ENCODE peak calls at places on chromosomes 7 and 10, in five cellular contexts. U, S, H, A and T are unnamed samples.

GRCh38 chr7:44805950-44806349 is 9.5 kb downstream of the PPIA start:
- DNase-seq in U (no peak), S (no peak), H (no peak), A (no peak), T (no peak)

GRCh38 chr7:77409739-77410545 is 6.2 kb downstream of the GSAP start:
- DNase-seq in U (no peak), S (no peak), H (no peak), A (no peak), T (peak; percentile 42)

GRCh38 chr7:141073641-141074161 is at the start of gene TMEM178B:
- DNase-seq in U (no peak), S (no peak), H (no peak), A (no peak), T (no peak)

GRCh38 chr10:4384254-4384653 is 441.8 kb upstream of the AKR1E2 start:
- DNase-seq in U (no peak), S (no peak), H (no peak), A (no peak), T (no peak)

GRCh38 chr7:37505750-37506353 is 57.2 kb upstream of the ELMO1 start:
- DNase-seq in U (no peak), S (no peak), H (no peak), A (no peak), T (no peak)

GRCh38 chr7:73988197-73988596 is 39.8 kb upstream of the ELN start:
- DNase-seq in U (no peak), S (no peak), H (no peak), A (no peak), T (no peak)

GRCh38 chr7:48255046-48255445 is 83.8 kb downstream of the ABCA13 start:
- DNase-seq in U (no peak), S (no peak), H (peak; percentile 30), A (no peak), T (no peak)

GRCh38 chr7:43509906-43510305 is 73.0 kb upstream of the STK17A start:
- DNase-seq in U (no peak), S (no peak), H (no peak), A (no peak), T (no peak)

GRCh38 chr7:33644489-33644888 is 260.9 kb upstream of the BMPER start:
- DNase-seq in U (no peak), S (no peak), H (no peak), A (no peak), T (no peak)

GRCh38 chr7:155864991-155865690 is 52.9 kb upstream of the SHH start:
- DNase-seq in U (no peak), S (peak; percentile 38), H (no peak), A (no peak), T (peak; percentile 27)

GRCh38 chr7:147251924-147252323 is 1135.3 kb downstream of the CNTNAP2 start:
- DNase-seq in U (no peak), S (no peak), H (no peak), A (no peak), T (no peak)

GRCh38 chr7:28102778-28103177 is 77.8 kb downstream of the JAZF1 start:
- DNase-seq in U (peak; percentile 55), S (peak; percentile 73), H (no peak), A (no peak), T (no peak)

GRCh38 chr10:75845538-75845937 is 414.1 kb downstream of the LRMDA start:
- DNase-seq in U (no peak), S (no peak), H (no peak), A (no peak), T (no peak)

GRCh38 chr10:57986422-57986821 is 281.3 kb downstream of the IPMK start:
- DNase-seq in U (no peak), S (no peak), H (no peak), A (no peak), T (no peak)

GRCh38 chr10:129888784-129889616 is 75.1 kb downstream of the EBF3 start:
- DNase-seq in U (peak; percentile 34), S (no peak), H (peak; percentile 31), A (no peak), T (no peak)

GRCh38 chr10:79413196-79413595 is 32.2 kb downstream of the ZCCHC24 start:
- DNase-seq in U (no peak), S (peak; percentile 73), H (no peak), A (no peak), T (peak; percentile 67)

GRCh38 chr10:79322616-79323566 is 24.4 kb upstream of the PPIF start:
- DNase-seq in U (peak; percentile 20), S (peak; percentile 88), H (peak; percentile 56), A (peak; percentile 89), T (peak; percentile 75)

GRCh38 chr7:33099154-33099940 is 9.9 kb downstream of the RP9 start:
- DNase-seq in U (no peak), S (no peak), H (no peak), A (no peak), T (no peak)

GRCh38 chr7:21113609-21114416 is 314.1 kb upstream of the SP4 start:
- DNase-seq in U (no peak), S (no peak), H (no peak), A (no peak), T (no peak)

GRCh38 chr7:78191475-78192079 is 393.0 kb downstream of the PHTF2 start:
- DNase-seq in U (no peak), S (no peak), H (no peak), A (no peak), T (no peak)

GRCh38 chr7:151579642-151580041 is 59.9 kb upstream of the RHEB start:
- DNase-seq in U (no peak), S (no peak), H (no peak), A (no peak), T (no peak)

GRCh38 chr10:115049318-115049717 is 43.8 kb upstream of the ATRNL1 start:
- DNase-seq in U (no peak), S (no peak), H (no peak), A (no peak), T (no peak)

GRCh38 chr7:80530136-80530535 is 18.3 kb upstream of the GNAT3 start:
- DNase-seq in U (no peak), S (no peak), H (no peak), A (no peak), T (no peak)

GRCh38 chr10:61937631-61938284 is 36.3 kb downstream of the ARID5B start:
- DNase-seq in U (no peak), S (no peak), H (no peak), A (no peak), T (no peak)
- H3K4me3 ChIP-seq in U (no peak overlapping the region), S (no peak overlapping the region), H (no peak overlapping the region), A (peak overlapping the region; percentile 34), T (no peak overlapping the region)

GRCh38 chr10:72089618-72090017 is 1.3 kb upstream of the SPOCK2 start:
- DNase-seq in U (no peak), S (no peak), H (no peak), A (no peak), T (no peak)

GRCh38 chr10:72087969-72088878 is at the start of gene SPOCK2:
- DNase-seq in U (no peak), S (no peak), H (no peak), A (no peak), T (no peak)

GRCh38 chr10:72092171-72092924 is 4.0 kb upstream of the SPOCK2 start:
- DNase-seq in U (no peak), S (no peak), H (no peak), A (no peak), T (no peak)

GRCh38 chr10:72088879-72089585 is 681 bp upstream of the SPOCK2 start:
- DNase-seq in U (no peak), S (no peak), H (no peak), A (no peak), T (no peak)

GRCh38 chr10:72090326-72090725 is 2.0 kb upstream of the SPOCK2 start:
- DNase-seq in U (no peak), S (no peak), H (no peak), A (no peak), T (no peak)
- H3K27me3 ChIP-seq in U (peaks cover 8% of the 10 kb centered on the region), S (peaks cover 20% of the 10 kb centered on the region), H (peaks cover 2% of the 10 kb centered on the region), A (no peaks in the 10 kb centered on the region), T (peaks cover 3% of the 10 kb centered on the region)

DNA sequence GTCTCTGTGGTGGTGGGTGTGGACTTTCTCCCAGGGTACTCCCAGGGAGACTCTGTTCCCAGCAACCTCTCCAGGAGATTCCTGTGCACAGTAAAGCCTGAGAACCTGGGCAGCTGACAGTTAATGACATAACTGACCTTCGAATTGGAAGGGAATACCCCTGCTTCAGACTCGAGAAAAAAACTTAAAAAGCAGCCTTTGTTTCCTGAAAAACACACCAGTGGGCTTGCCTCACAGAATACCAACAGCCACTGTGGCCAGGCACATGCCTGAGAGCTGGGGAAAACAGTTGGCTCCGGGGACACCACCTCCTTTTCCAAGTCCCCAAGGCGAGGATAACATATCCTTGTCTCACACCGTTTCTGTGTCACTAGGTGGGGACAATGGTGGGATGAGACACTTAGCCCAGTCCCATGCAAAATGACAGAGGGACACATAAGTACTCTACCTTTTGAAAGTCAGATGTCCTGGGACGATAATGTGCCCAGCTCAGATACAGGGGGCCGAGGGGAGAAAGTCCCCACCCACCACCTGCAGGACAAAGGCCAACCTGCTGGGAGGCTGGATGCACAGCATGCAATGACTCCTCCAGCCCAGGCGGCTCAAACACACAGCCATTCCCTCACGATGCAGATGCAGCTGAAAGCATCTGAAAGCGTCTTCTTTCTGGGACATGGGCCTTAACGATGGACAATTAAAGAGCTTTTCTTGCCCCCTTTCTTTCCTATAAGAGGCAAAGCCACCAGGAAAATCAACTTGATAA is 65.6 kb downstream of the HIPK2 start:
- DNase-seq in U (no peak), S (no peak), H (no peak), A (no peak), T (no peak)
- H3K4me3 ChIP-seq in U (no peak overlapping the region), S (no peak overlapping the region), H (no peak overlapping the region), A (no peak overlapping the region), T (no peak overlapping the region)

GRCh38 chr7:105782391-105783063 is 93.9 kb downstream of the ATXN7L1 start:
- DNase-seq in U (no peak), S (peak; percentile 55), H (no peak), A (no peak), T (no peak)
- H3K27me3 ChIP-seq in U (no peaks in the 10 kb centered on the region), S (no peaks in the 10 kb centered on the region), H (peaks cover 2% of the 10 kb centered on the region), A (no peaks in the 10 kb centered on the region), T (no peaks in the 10 kb centered on the region)